ENCODE peak calls at places on chromosome X, in six cellular contexts. O, T, G, P, I and Z are unnamed samples.

GRCh38 chrX:2391869-2392606 is 108.7 kb downstream of the DHRSX start:
- DNase-seq in P (peak), T (peak), O (no peak), I (peak), G (peak), Z (no peak)

GRCh38 chrX:27884654-27885053 is 76.9 kb downstream of the MAGEB10 start:
- DNase-seq in I (no peak), G (peak), P (no peak), T (no peak), O (no peak), Z (no peak)

GRCh38 chrX:87727615-87728014 is 210.0 kb downstream of the KLHL4 start:
- DNase-seq in P (no peak), O (no peak), T (no peak), I (no peak), G (no peak), Z (no peak)

GRCh38 chrX:39874202-39874816 is 223.4 kb downstream of the BCOR start:
- DNase-seq in O (no peak), T (no peak), P (peak), G (no peak), I (no peak), Z (no peak)

GRCh38 chrX:21529771-21530170 is 128.4 kb downstream of the KLHL34 start:
- DNase-seq in G (no peak), P (peak), O (no peak), I (no peak), T (no peak), Z (no peak)

GRCh38 chrX:24241822-24242648 is 71.8 kb downstream of the SUPT20HL2 start:
- DNase-seq in G (peak), O (peak), P (peak), T (peak), I (no peak), Z (peak)

GRCh38 chrX:115592997-115593734 is 32.2 kb downstream of the PLS3 start:
- DNase-seq in I (no peak), T (peak), G (peak), P (peak), O (no peak), Z (no peak)

GRCh38 chrX:110417128-110417527 is 58.5 kb downstream of the RTL9 start:
- DNase-seq in O (no peak), T (no peak), I (no peak), P (no peak), G (no peak), Z (no peak)

GRCh38 chrX:9888953-9889470 is 78.1 kb upstream of the CLDN34 start:
- DNase-seq in O (no peak), T (no peak), I (no peak), G (no peak), P (peak), Z (no peak)

GRCh38 chrX:102746134-102746584 is 25.6 kb downstream of the GPRASP3 start:
- DNase-seq in T (peak), P (no peak), I (no peak), O (peak), G (peak), Z (no peak)

GRCh38 chrX:77918568-77918967 is 8.1 kb downstream of the ATP7A start:
- DNase-seq in G (no peak), O (no peak), P (peak), T (no peak), I (no peak), Z (no peak)

GRCh38 chrX:99305573-99305972 is 1104.5 kb downstream of the PCDH19 start:
- DNase-seq in P (no peak), I (no peak), T (no peak), O (no peak), G (no peak), Z (no peak)

DNA sequence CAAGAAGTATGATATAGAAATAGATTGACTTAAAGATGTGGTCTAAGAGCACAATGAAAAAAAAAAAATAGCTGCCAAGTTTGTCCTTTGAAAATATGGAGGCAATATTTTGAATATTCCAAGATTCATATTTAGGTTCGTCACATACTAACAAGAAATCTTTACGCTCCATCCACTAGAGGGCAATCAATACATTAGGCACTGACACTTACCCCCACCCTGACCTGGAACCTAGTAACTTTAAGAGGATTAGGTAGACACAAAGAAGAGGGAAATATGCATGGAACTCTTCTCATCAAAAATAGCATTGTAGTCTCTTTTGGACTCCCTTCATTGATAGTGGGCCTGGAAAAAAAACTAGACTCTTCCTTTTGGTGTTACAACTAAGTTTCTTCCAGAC is 1108.1 kb downstream of the PCDH19 start:
- DNase-seq in P (peak), I (no peak), G (peak), O (peak), T (peak), Z (peak)
- TF ChIP-seq CTCF in P (peak), I (no peak), G (peak), O (peak), T (peak), Z (peak)

GRCh38 chrX:56788229-56788628 is 59.2 kb downstream of the NBDY start:
- DNase-seq in G (no peak), I (no peak), T (no peak), O (no peak), P (no peak), Z (peak)

GRCh38 chrX:56787734-56788152 is 58.7 kb downstream of the NBDY start:
- DNase-seq in G (no peak), I (no peak), T (no peak), O (peak), P (no peak), Z (no peak)

GRCh38 chrX:56789518-56790070 is 60.6 kb downstream of the NBDY start:
- DNase-seq in T (no peak), I (no peak), P (no peak), G (no peak), O (peak), Z (no peak)

GRCh38 chrX:56786889-56787733 is 58.1 kb downstream of the NBDY start:
- DNase-seq in I (no peak), P (no peak), O (no peak), T (no peak), G (no peak), Z (no peak)

GRCh38 chrX:56788717-56789122 is 59.7 kb downstream of the NBDY start:
- DNase-seq in P (no peak), I (no peak), T (no peak), O (no peak), G (no peak), Z (peak)
- TF ChIP-seq EZH2phosphoT487 in P (no peak), I (no peak), T (no peak), O (no peak), G (no peak), Z (no peak)

GRCh38 chrX:119489212-119490074 is 21.2 kb downstream of the SLC25A5 start:
- DNase-seq in I (no peak), G (no peak), T (no peak), P (no peak), O (no peak), Z (no peak)

GRCh38 chrX:119488749-119489148 is 20.5 kb downstream of the SLC25A5 start:
- DNase-seq in O (peak), I (no peak), T (peak), G (peak), P (peak), Z (peak)

GRCh38 chrX:119496521-119496829 is 28.2 kb downstream of the SLC25A5 start:
- DNase-seq in I (no peak), T (no peak), P (peak), O (no peak), G (no peak), Z (no peak)

GRCh38 chrX:119495734-119496520 is 27.7 kb downstream of the SLC25A5 start:
- DNase-seq in T (no peak), I (no peak), G (no peak), P (no peak), O (peak), Z (peak)

GRCh38 chrX:119492463-119492862 is 24.2 kb downstream of the SLC25A5 start:
- DNase-seq in O (no peak), G (no peak), P (no peak), T (no peak), I (no peak), Z (no peak)
- TF ChIP-seq CTCF in O (no peak), G (no peak), P (no peak), T (no peak), I (no peak), Z (no peak)

DNA sequence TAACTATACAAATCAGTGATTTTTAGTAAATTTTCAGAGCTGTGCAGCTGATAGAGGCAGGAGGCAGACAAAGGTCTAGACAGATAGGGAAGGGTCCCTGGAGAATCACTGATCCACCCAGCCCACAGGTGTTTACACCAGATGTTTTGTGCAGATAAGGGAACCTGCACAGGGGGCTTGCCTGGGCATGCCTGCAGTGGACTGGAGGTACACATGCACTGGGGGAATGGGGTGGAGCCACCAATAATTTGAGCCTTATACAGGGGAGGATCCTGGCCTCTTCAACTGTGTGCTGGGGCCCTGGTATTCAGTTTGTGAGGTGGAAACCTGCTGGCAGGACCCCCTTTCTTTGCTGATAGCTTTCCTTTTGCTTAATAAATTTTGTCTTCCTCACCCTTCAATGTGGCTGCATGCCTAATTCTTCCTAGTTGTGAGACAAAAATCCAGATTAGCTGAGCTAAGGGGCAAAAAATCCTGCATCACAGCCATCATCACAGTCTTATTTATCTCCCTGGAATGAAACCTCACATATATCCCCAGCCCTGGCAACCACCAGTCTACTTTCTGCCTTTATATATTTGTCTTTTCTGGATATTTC is 102.8 kb downstream of the KDM6A start:
- DNase-seq in T (no peak), G (no peak), I (no peak), P (no peak), O (no peak), Z (no peak)
- TF ChIP-seq EZH2phosphoT487 in T (no peak), G (no peak), I (no peak), P (no peak), O (no peak), Z (no peak)

GRCh38 chrX:69815063-69815462 is 199.2 kb downstream of the EDA start:
- DNase-seq in T (no peak), G (no peak), P (no peak), I (no peak), O (no peak), Z (no peak)
- TF ChIP-seq CTCF in T (no peak), G (no peak), P (no peak), I (no peak), O (no peak), Z (no peak)

DNA sequence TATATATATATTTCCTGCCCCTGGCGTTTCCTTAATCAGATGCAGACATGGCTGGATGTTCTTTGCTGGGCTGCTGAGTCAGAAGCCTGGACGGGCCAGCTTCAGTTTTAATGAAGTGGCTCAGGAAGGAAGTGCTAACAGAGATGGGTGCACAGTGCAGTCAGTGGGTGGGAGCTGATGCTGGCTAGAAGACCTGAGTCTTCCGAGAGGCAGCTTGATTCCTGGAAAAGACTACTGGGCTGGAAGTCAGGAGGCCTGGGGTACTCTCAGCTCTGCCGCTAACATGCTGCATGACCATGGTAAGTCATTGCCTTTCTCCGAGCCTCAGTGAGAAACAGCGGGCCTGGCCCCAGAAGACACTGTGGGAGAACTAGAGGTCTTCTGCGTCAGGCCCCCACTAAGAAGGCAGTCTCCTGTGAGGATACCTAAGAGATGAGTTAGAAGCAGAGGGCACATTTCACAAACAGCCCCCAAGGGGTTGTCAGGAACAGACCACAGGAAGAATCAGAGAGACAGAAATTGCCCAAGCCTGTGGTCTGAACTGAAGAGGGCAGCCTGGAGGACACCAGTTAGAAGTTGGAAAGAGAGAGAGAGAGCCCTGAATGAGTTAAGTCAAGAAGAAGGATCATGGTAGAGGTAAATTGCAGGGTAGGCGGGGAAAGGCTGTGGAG is 8.3 kb upstream of the CD40LG start:
- DNase-seq in I (no peak), G (no peak), O (no peak), P (peak), T (no peak), Z (no peak)
- TF ChIP-seq EZH2phosphoT487 in I (no peak), G (no peak), O (no peak), P (no peak), T (no peak), Z (no peak)

GRCh38 chrX:67724359-67725110 is 180.7 kb downstream of the AR start:
- DNase-seq in I (no peak), T (no peak), O (no peak), P (no peak), G (no peak), Z (no peak)
- TF ChIP-seq CTCF in I (no peak), T (no peak), O (no peak), P (no peak), G (peak), Z (no peak)